ENCODE peak calls at places on chromosomes 6 and 20, in four cellular contexts. One of them, this sample, is unnamed.

GRCh38 chr20:10359621-10360040 is 74.4 kb downstream of the MKKS start:
- DNase-seq in A549: no peak
- DNase-seq in HCT116: no peak
- DNase-seq in WTC11: no peak
- DNase-seq in this sample: no peak

GRCh38 chr20:36861875-36862801 is 13.8 kb upstream of the TLDC2 start:
- DNase-seq in A549: peak
- DNase-seq in WTC11: peak
- DNase-seq in HCT116: peak
- DNase-seq in this sample: no peak

GRCh38 chr20:21508230-21509078 is 5.4 kb downstream of the NKX2-2 start:
- DNase-seq in A549: no peak
- DNase-seq in WTC11: no peak
- DNase-seq in HCT116: no peak
- DNase-seq in this sample: no peak

GRCh38 chr20:18541741-18542140 is 25.5 kb upstream of the SMIM26 start:
- DNase-seq in WTC11: no peak
- DNase-seq in A549: no peak
- DNase-seq in HCT116: no peak
- DNase-seq in this sample: no peak

GRCh38 chr6:35077006-35077712 is 64.0 kb downstream of the TCP11 start:
- DNase-seq in A549: no peak
- DNase-seq in HCT116: no peak
- DNase-seq in WTC11: no peak
- DNase-seq in this sample: no peak

GRCh38 chr6:9690388-9690787 is 724.5 kb downstream of the TFAP2A start:
- DNase-seq in A549: no peak
- DNase-seq in WTC11: no peak
- DNase-seq in HCT116: no peak
- DNase-seq in this sample: no peak

GRCh38 chr20:8166730-8167129 is 34.7 kb downstream of the PLCB1 start:
- DNase-seq in HCT116: no peak
- DNase-seq in WTC11: no peak
- DNase-seq in A549: no peak
- DNase-seq in this sample: no peak

GRCh38 chr6:170287371-170287876 is 3.5 kb downstream of the DLL1 start:
- DNase-seq in A549: no peak
- DNase-seq in WTC11: no peak
- DNase-seq in HCT116: no peak
- DNase-seq in this sample: no peak

GRCh38 chr6:110626442-110626841 is 150.0 kb upstream of the SLC22A16 start:
- DNase-seq in HCT116: no peak
- DNase-seq in A549: no peak
- DNase-seq in WTC11: no peak
- DNase-seq in this sample: no peak

GRCh38 chr6:18473765-18474164 is 86.6 kb downstream of the RNF144B start:
- DNase-seq in A549: no peak
- DNase-seq in WTC11: no peak
- DNase-seq in HCT116: no peak
- DNase-seq in this sample: no peak

GRCh38 chr6:18478610-18479009 is 91.5 kb downstream of the RNF144B start:
- DNase-seq in HCT116: no peak
- DNase-seq in A549: no peak
- DNase-seq in WTC11: no peak
- DNase-seq in this sample: no peak

DNA sequence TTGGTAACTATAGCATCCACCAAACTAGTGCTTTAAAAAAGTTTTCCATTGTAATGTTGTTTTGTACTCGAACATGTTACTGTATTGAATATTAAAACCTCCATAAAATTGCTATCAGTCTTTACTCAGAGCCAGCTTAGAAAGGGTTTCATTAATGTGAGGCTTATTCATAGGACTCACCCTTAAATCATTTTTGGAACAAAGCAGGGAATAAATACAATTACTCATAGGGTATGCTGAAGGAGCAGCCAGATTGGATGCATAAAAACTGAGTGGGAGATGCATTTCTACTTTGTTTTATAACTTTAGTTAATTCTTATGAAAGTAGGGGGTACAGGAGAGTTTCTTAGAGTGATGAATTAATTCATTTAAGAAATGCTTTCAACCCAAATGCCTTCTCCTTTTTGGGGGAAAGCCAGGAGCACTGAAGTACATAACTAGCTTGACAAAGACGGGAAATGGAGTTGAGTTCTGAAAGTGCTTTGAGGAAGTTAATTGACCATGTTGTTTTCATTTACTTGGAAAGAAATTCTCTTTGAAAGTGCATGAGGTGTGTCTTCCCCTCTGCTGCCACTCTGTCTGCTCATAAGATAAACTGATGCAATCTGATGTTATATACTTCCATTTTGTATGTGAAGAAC is 90.3 kb downstream of the RNF144B start:
- DNase-seq in WTC11: no peak
- DNase-seq in A549: no peak
- DNase-seq in HCT116: no peak
- DNase-seq in this sample: peak
- TF ChIP-seq MAX in WTC11: no peak
- TF ChIP-seq MAX in A549: no peak
- TF ChIP-seq MAX in HCT116: no peak
- TF ChIP-seq MAX in this sample: no peak

DNA sequence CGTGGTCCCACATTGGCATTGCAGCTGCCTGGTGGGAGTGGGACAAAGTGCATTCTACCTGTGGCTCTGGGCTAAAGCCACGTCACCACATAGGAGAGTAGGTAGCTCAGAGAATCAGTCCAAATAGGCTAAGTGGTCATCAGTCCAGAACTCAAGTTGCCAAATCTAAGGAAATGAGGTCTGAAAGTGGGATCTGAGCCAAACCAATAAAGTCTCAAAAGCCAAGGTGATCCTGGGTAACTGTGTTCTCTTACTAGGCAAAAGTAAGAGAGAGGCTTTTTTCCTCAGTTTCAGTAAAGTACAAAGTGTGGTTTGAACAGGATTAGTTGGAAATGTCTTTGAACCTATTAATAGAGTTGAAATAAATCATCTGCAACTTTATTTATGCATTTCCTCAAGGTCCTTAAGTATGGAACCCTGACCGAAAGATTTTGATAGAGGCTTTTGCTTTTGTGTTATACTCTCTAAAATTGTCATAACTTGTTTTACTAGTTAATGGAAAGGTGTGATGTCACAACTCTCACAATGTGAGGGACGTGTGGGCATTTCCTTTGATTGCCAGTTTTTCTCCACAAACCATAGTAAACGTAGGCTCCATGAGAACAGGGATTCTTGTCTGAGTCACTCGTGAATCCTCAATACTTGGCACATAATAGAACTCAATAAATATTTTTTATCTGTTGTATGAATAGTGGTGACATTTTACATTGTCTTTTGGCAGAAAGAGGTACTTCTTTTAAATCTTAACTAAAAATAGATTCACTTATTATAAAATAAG is 68.8 kb upstream of the CNKSR3 start:
- DNase-seq in HCT116: no peak
- DNase-seq in WTC11: no peak
- DNase-seq in A549: no peak
- DNase-seq in this sample: no peak
- TF ChIP-seq MAX in HCT116: no peak
- TF ChIP-seq MAX in WTC11: no peak
- TF ChIP-seq MAX in A549: no peak
- TF ChIP-seq MAX in this sample: no peak

GRCh38 chr6:43401730-43402129 is 25.6 kb upstream of the ABCC10 start:
- DNase-seq in A549: no peak
- DNase-seq in WTC11: no peak
- DNase-seq in HCT116: no peak
- DNase-seq in this sample: no peak

GRCh38 chr6:43399932-43400487 is 27.3 kb upstream of the ABCC10 start:
- DNase-seq in A549: no peak
- DNase-seq in HCT116: no peak
- DNase-seq in WTC11: no peak
- DNase-seq in this sample: peak

GRCh38 chr6:43407296-43407695 is 20.0 kb upstream of the ABCC10 start:
- DNase-seq in HCT116: no peak
- DNase-seq in A549: no peak
- DNase-seq in WTC11: no peak
- DNase-seq in this sample: no peak

GRCh38 chr6:43405354-43405753 is 22.0 kb upstream of the ABCC10 start:
- DNase-seq in HCT116: no peak
- DNase-seq in A549: no peak
- DNase-seq in WTC11: no peak
- DNase-seq in this sample: no peak

GRCh38 chr6:43402819-43403218 is 24.5 kb upstream of the ABCC10 start:
- DNase-seq in WTC11: no peak
- DNase-seq in A549: peak
- DNase-seq in HCT116: peak
- DNase-seq in this sample: no peak
- TF ChIP-seq MAX in WTC11: no peak
- TF ChIP-seq MAX in A549: no peak
- TF ChIP-seq MAX in HCT116: no peak
- TF ChIP-seq MAX in this sample: no peak

GRCh38 chr6:155216312-155217028 is 47.3 kb upstream of the CLDN20 start:
- DNase-seq in A549: no peak
- DNase-seq in HCT116: no peak
- DNase-seq in WTC11: peak
- DNase-seq in this sample: no peak
- TF ChIP-seq MAX in A549: no peak
- TF ChIP-seq MAX in HCT116: no peak
- TF ChIP-seq MAX in WTC11: no peak
- TF ChIP-seq MAX in this sample: no peak

This sample was measured in NB4.